ENCODE peak calls at places on chromosomes 7 and 10, in ten cellular contexts. V, G, W, I, K, Z, A, U, F and L are unnamed samples.
A peak's percentile ranks its signal among the peaks of the same experiment; 100 is the strongest.

GRCh38 chr10:78196964-78197363 is 163.3 kb downstream of the RPS24 start:
- DNase-seq in I (no peak), G (no peak), F (no peak), U (no peak), A (no peak), V (peak; percentile 44), K (no peak), W (no peak), Z (no peak), L (no peak)

GRCh38 chr10:132637477-132638129 is 100.0 kb downstream of the INPP5A start:
- DNase-seq in W (no peak), F (no peak), Z (peak; percentile 74), K (peak; percentile 43), A (no peak), I (peak; percentile 60), G (peak; percentile 12), V (peak; percentile 66), U (no peak), L (peak; percentile 24)

GRCh38 chr10:69876931-69877330 is 75.2 kb downstream of the COL13A1 start:
- DNase-seq in V (no peak), I (no peak), W (no peak), F (no peak), Z (no peak), G (no peak), K (no peak), U (no peak), A (no peak), L (no peak)

GRCh38 chr10:132868995-132869394 is 73.4 kb downstream of the CFAP46 start:
- DNase-seq in A (no peak), G (no peak), I (peak; percentile 51), W (no peak), F (no peak), V (no peak), U (no peak), Z (no peak), K (peak; percentile 16), L (no peak)

GRCh38 chr7:25759748-25760147 is 392.2 kb upstream of the NFE2L3 start:
- DNase-seq in A (no peak), W (no peak), I (no peak), V (no peak), Z (no peak), G (no peak), U (no peak), K (no peak), F (no peak), L (no peak)

GRCh38 chr7:80277434-80278427 is 143.1 kb downstream of the GNAI1 start:
- DNase-seq in A (no peak), I (no peak), W (no peak), Z (no peak), V (peak; percentile 57), F (peak; percentile 12), K (no peak), G (no peak), U (no peak), L (no peak)

GRCh38 chr7:118642396-118642795 is 417.9 kb downstream of the ANKRD7 start:
- DNase-seq in V (no peak), I (no peak), F (no peak), W (no peak), A (no peak), Z (no peak), U (no peak), K (no peak), G (no peak), L (no peak)

GRCh38 chr7:108589874-108590273 is 20.2 kb downstream of the DNAJB9 start:
- DNase-seq in Z (no peak), K (no peak), A (no peak), F (no peak), I (no peak), U (no peak), G (no peak), V (no peak), W (no peak), L (no peak)

GRCh38 chr7:157693071-157693520 is 356.3 kb downstream of the DNAJB6 start:
- DNase-seq in K (peak; percentile 46), F (no peak), W (no peak), A (no peak), Z (no peak), G (no peak), V (no peak), U (no peak), I (peak; percentile 53), L (no peak)

GRCh38 chr7:33928986-33929385 is 23.6 kb downstream of the BMPER start:
- DNase-seq in W (no peak), G (peak; percentile 60), A (no peak), V (no peak), Z (no peak), I (no peak), F (no peak), U (no peak), K (no peak), L (no peak)

GRCh38 chr10:121205625-121206024 is 354.5 kb downstream of the WDR11 start:
- DNase-seq in K (no peak), W (no peak), U (no peak), F (no peak), I (no peak), G (no peak), V (no peak), Z (no peak), A (no peak), L (no peak)

GRCh38 chr7:15755061-15755460 is 68.6 kb upstream of the MEOX2 start:
- DNase-seq in F (no peak), K (no peak), I (no peak), W (no peak), Z (no peak), G (no peak), V (no peak), U (no peak), A (no peak), L (no peak)

GRCh38 chr7:116097365-116098009 is 66.9 kb upstream of the TFEC start:
- DNase-seq in U (no peak), I (no peak), G (no peak), F (no peak), Z (no peak), A (no peak), V (no peak), K (no peak), W (no peak), L (no peak)

GRCh38 chr7:74207586-74207985 is 2.2 kb upstream of the LAT2 start:
- DNase-seq in U (no peak), G (no peak), V (no peak), Z (no peak), W (no peak), I (no peak), A (no peak), K (peak; percentile 48), F (no peak), L (peak; percentile 6)

GRCh38 chr10:72598769-72599701 is 26.8 kb downstream of the MICU1 start:
- DNase-seq in I (no peak), A (no peak), G (no peak), U (no peak), W (no peak), F (no peak), K (no peak), Z (no peak), V (no peak), L (no peak)

GRCh38 chr7:3922175-3922635 is 621.2 kb downstream of the SDK1 start:
- DNase-seq in U (no peak), G (peak; percentile 57), Z (peak; percentile 37), W (peak; percentile 53), A (peak; percentile 20), V (peak; percentile 89), F (peak; percentile 23), I (no peak), K (no peak), L (no peak)

GRCh38 chr10:29734980-29735627 is 100.3 kb upstream of the SVIL start:
- DNase-seq in V (peak; percentile 71), I (peak; percentile 84), U (peak; percentile 55), G (peak; percentile 69), K (peak; percentile 79), A (no peak), Z (peak; percentile 71), F (peak; percentile 78), W (peak; percentile 62), L (peak; percentile 58)

DNA sequence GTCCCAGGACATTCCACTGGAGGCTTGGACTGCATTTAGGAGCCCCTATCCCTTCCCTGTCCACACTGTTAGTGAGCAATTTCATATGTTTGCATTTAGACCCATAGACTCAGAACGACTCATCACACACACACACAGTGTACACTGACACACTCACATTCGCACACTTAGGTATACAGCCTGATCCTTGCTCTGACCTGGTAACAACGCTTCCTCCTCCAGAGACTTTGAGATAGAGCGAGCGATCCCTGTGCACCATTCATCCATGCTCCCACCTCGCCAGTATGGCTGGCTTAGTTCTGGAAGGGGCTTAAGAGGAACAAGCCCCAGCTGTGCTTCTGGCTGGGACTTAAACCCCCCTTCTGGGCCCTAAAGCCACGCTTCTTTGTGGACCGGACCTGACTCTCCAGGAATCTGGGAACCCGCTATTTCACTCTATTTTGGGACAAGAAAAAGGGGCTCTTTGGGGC is 905 bp upstream of the HOXA13 start:
- DNase-seq in A (no peak), G (no peak), I (no peak), V (no peak), W (no peak), K (no peak), U (no peak), F (no peak), Z (no peak), L (no peak)
- H3K4me1 ChIP-seq in A (peaks cover 41% of the 10 kb centered on the region), G (peaks cover 16% of the 10 kb centered on the region), I (peaks cover 55% of the 10 kb centered on the region), V (peaks cover 4% of the 10 kb centered on the region), W (no peaks in the 10 kb centered on the region), K (peaks cover 13% of the 10 kb centered on the region), U (peaks cover 11% of the 10 kb centered on the region), F (peaks cover 27% of the 10 kb centered on the region), Z (no peaks in the 10 kb centered on the region), L (peaks cover 8% of the 10 kb centered on the region)

GRCh38 chr7:66920256-66920655 is 769 bp upstream of the TMEM248 start:
- DNase-seq in K (no peak), V (no peak), G (no peak), Z (no peak), A (no peak), F (no peak), I (no peak), W (no peak), U (no peak), L (no peak)
- H3K27ac ChIP-seq in K (peak overlapping the region; percentile 87), V (no peak overlapping the region), G (peak overlapping the region; percentile 77), Z (no peak overlapping the region), A (no peak overlapping the region), F (peak overlapping the region; percentile 93), I (no peak overlapping the region), W (no peak overlapping the region), U (no peak overlapping the region), L (no peak overlapping the region)

GRCh38 chr10:97099089-97099488 is 86.7 kb downstream of the SLIT1 start:
- DNase-seq in Z (no peak), V (no peak), U (no peak), W (no peak), K (no peak), A (no peak), I (no peak), F (no peak), G (no peak), L (no peak)
- H3K4me1 ChIP-seq in Z (peaks cover 56% of the 10 kb centered on the region), V (no peaks in the 10 kb centered on the region), U (no peaks in the 10 kb centered on the region), W (no peaks in the 10 kb centered on the region), K (no peaks in the 10 kb centered on the region), A (peaks cover 14% of the 10 kb centered on the region), I (peaks cover 13% of the 10 kb centered on the region), F (peaks cover 29% of the 10 kb centered on the region), G (peaks cover 15% of the 10 kb centered on the region), L (peaks cover 3% of the 10 kb centered on the region)

DNA sequence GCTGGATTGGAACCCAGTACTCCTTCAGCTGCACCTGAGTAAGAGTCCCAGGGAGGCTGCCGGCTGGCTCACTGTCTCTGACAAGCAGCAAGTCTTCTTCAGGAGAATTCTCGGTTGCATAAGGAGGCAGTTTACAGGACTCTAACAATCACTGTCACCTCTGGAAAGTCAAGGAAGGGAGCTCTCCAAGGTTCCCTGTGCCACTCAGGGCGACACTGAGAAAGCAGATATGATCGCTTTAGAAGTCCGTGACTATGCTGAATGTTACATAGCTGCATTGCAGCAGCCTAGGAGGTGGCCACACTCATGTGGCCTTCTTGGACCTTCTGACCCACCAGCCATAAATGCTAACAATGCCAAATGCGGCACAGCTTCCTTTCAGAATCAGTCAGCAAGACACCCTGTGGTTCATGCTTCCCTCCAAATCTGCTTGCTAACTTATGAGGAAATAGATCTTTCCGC is 133.0 kb downstream of the ATXN7L1 start:
- DNase-seq in W (no peak), I (no peak), U (no peak), K (no peak), A (no peak), G (no peak), V (no peak), F (no peak), Z (peak; percentile 55), L (no peak)
- H3K27ac ChIP-seq in W (no peak overlapping the region), I (no peak overlapping the region), U (no peak overlapping the region), K (no peak overlapping the region), A (no peak overlapping the region), G (no peak overlapping the region), V (no peak overlapping the region), F (no peak overlapping the region), Z (no peak overlapping the region), L (no peak overlapping the region)